ENCODE peak calls at places on chromosomes 5 and 9, in six cellular contexts. O, U, C, W, V and M are unnamed samples.
A peak's percentile ranks its signal among the peaks of the same experiment; 100 is the strongest.

GRCh38 chr5:38465045-38465444 is 91.4 kb downstream of the LIFR start:
- DNase-seq in O (no peak), U (no peak), C (no peak), W (no peak), V (no peak), M (no peak)

GRCh38 chr9:75064307-75065025 is 23.5 kb downstream of the NMRK1 start:
- DNase-seq in O (peak; percentile 42), U (no peak), C (no peak), W (no peak), V (no peak), M (no peak)

GRCh38 chr9:136055715-136056545 is 39.2 kb downstream of the NACC2 start:
- DNase-seq in O (no peak), U (no peak), C (no peak), W (no peak), V (no peak), M (no peak)

GRCh38 chr5:41246376-41246775 is 33.0 kb upstream of the C6 start:
- DNase-seq in O (peak; percentile 87), U (no peak), C (no peak), W (no peak), V (no peak), M (no peak)

GRCh38 chr9:34869390-34869789 is 88.7 kb upstream of the PHF24 start:
- DNase-seq in O (peak; percentile 60), U (no peak), C (no peak), W (no peak), V (no peak), M (peak; percentile 17)

GRCh38 chr5:24385617-24386016 is 259.2 kb downstream of the CDH10 start:
- DNase-seq in O (no peak), U (no peak), C (no peak), W (no peak), V (no peak), M (no peak)

GRCh38 chr9:33434317-33435105 is 12.9 kb downstream of the AQP3 start:
- DNase-seq in O (no peak), U (no peak), C (no peak), W (no peak), V (no peak), M (no peak)

GRCh38 chr9:90095682-90096081 is 490.9 kb downstream of the GADD45G start:
- DNase-seq in O (no peak), U (no peak), C (no peak), W (no peak), V (no peak), M (no peak)

GRCh38 chr5:143887901-143888648 is 76.1 kb downstream of the HMHB1 start:
- DNase-seq in O (peak; percentile 40), U (no peak), C (no peak), W (no peak), V (no peak), M (no peak)

GRCh38 chr5:129120158-129120581 is 25.6 kb downstream of the ISOC1 start:
- DNase-seq in O (no peak), U (no peak), C (no peak), W (no peak), V (no peak), M (no peak)

GRCh38 chr5:146079695-146080361 is 25.5 kb downstream of the PLAC8L1 start:
- DNase-seq in O (peak; percentile 29), U (no peak), C (no peak), W (no peak), V (no peak), M (no peak)

GRCh38 chr5:172959824-172960799 is 888 bp downstream of the RPL26L1 start:
- DNase-seq in O (no peak), U (no peak), C (no peak), W (no peak), V (no peak), M (no peak)

GRCh38 chr9:70406446-70406862 is 8.0 kb downstream of the KLF9 start:
- DNase-seq in O (peak; percentile 71), U (no peak), C (no peak), W (no peak), V (no peak), M (peak; percentile 51)

GRCh38 chr9:132150256-132150655 is 11.6 kb upstream of the NTNG2 start:
- DNase-seq in O (no peak), U (no peak), C (no peak), W (no peak), V (no peak), M (no peak)

GRCh38 chr9:133534346-133535284 is at the start of gene ADAMTSL2:
- DNase-seq in O (peak; percentile 76), U (peak; percentile 12), C (peak; percentile 62), W (peak; percentile 85), V (peak; percentile 30), M (peak; percentile 85)

GRCh38 chr5:172150514-172151425 is 37.3 kb downstream of the STK10 start:
- DNase-seq in O (no peak), U (no peak), C (no peak), W (peak; percentile 68), V (peak; percentile 14), M (no peak)

GRCh38 chr9:105150991-105151685 is 93.3 kb upstream of the SLC44A1 start:
- DNase-seq in O (peak; percentile 33), U (no peak), C (no peak), W (no peak), V (no peak), M (no peak)

GRCh38 chr9:33165263-33166151 is 1.6 kb downstream of the B4GALT1 start:
- DNase-seq in O (peak; percentile 98), U (no peak), C (no peak), W (peak; percentile 51), V (no peak), M (no peak)

GRCh38 chr5:157303023-157303422 is 37.1 kb downstream of the CYFIP2 start:
- DNase-seq in O (no peak), U (no peak), C (no peak), W (no peak), V (no peak), M (no peak)

GRCh38 chr5:58999804-59000595 is 417.1 kb downstream of the RAB3C start:
- DNase-seq in O (no peak), U (no peak), C (peak; percentile 78), W (no peak), V (no peak), M (peak; percentile 29)

GRCh38 chr5:123599171-123599570 is 87.2 kb downstream of the CSNK1G3 start:
- DNase-seq in O (peak; percentile 76), U (no peak), C (no peak), W (no peak), V (no peak), M (no peak)

GRCh38 chr5:62589504-62589903 is 10.9 kb downstream of the LRRC70 start:
- DNase-seq in O (no peak), U (no peak), C (no peak), W (no peak), V (no peak), M (no peak)

GRCh38 chr5:16066320-16066719 is 113.3 kb downstream of the MARCHF11 start:
- DNase-seq in O (no peak), U (no peak), C (no peak), W (no peak), V (no peak), M (no peak)

GRCh38 chr9:138038244-138038671 is 160.7 kb downstream of the CACNA1B start:
- DNase-seq in O (no peak), U (no peak), C (no peak), W (no peak), V (no peak), M (no peak)

GRCh38 chr9:78745331-78745730 is 448.4 kb downstream of the PSAT1 start:
- DNase-seq in O (no peak), U (no peak), C (no peak), W (no peak), V (no peak), M (no peak)

GRCh38 chr5:89981871-89982773 is 427.4 kb downstream of the CETN3 start:
- DNase-seq in O (no peak), U (no peak), C (no peak), W (no peak), V (no peak), M (no peak)

GRCh38 chr5:67303356-67303755 is 106.8 kb upstream of the CD180 start:
- DNase-seq in O (peak; percentile 65), U (no peak), C (no peak), W (no peak), V (no peak), M (no peak)

GRCh38 chr9:16004613-16005012 is 451.8 kb downstream of the CCDC171 start:
- DNase-seq in O (no peak), U (no peak), C (no peak), W (no peak), V (no peak), M (no peak)